ENCODE peak calls at places on chromosomes 7 and 10, in eight cellular contexts. K is activated CD8-positive, alpha-beta memory T cell treated with anti-CD3 and anti-CD28 coated beads for 24 hours; N is mammary epithelial cell; C is GDM1; A is prostate gland; X is AG08395; B is NCI-H1694 treated with DMSO at 0.1 percent for 48 hours; O is foreskin fibroblast. M is an unnamed sample.

GRCh38 chr7:106870983-106871410 is 5.9 kb downstream of the PIK3CG start:
- DNase-seq in K (no peak), N (no peak), C (no peak), A (no peak), X (no peak), B (no peak), O (peak), M (peak)

GRCh38 chr7:36391436-36392198 is 2.0 kb downstream of the ANLN start:
- DNase-seq in K (no peak), N (peak), C (no peak), A (no peak), X (no peak), B (peak), O (no peak), M (no peak)

GRCh38 chr7:133061792-133062191 is 20.1 kb downstream of the CHCHD3 start:
- DNase-seq in K (no peak), N (no peak), C (no peak), A (no peak), X (no peak), B (no peak), O (no peak), M (no peak)

GRCh38 chr7:152103066-152103465 is 77.6 kb downstream of the GALNT11 start:
- DNase-seq in K (no peak), N (no peak), C (no peak), A (no peak), X (no peak), B (no peak), O (no peak), M (no peak)

GRCh38 chr7:134948736-134949135 is 37.6 kb upstream of the AGBL3 start:
- DNase-seq in K (no peak), N (no peak), C (no peak), A (no peak), X (peak), B (no peak), O (peak), M (no peak)

GRCh38 chr10:97176226-97176625 is 9.5 kb downstream of the SLIT1 start:
- DNase-seq in K (no peak), N (no peak), C (no peak), A (no peak), X (no peak), B (no peak), O (no peak), M (no peak)

GRCh38 chr10:8044908-8045727 is 9.4 kb upstream of the GATA3 start:
- DNase-seq in K (no peak), N (peak), C (no peak), A (no peak), X (no peak), B (no peak), O (no peak), M (no peak)

GRCh38 chr10:131514454-131514853 is 202.9 kb upstream of the TCERG1L start:
- DNase-seq in K (no peak), N (no peak), C (no peak), A (no peak), X (no peak), B (no peak), O (no peak), M (no peak)

GRCh38 chr10:3199488-3199887 is 26.9 kb upstream of the PITRM1 start:
- DNase-seq in K (no peak), N (no peak), C (no peak), A (no peak), X (no peak), B (no peak), O (no peak), M (no peak)

GRCh38 chr10:130127612-130128607 is 8.3 kb upstream of the GLRX3 start:
- DNase-seq in K (peak), N (peak), C (peak), A (peak), X (peak), B (peak), O (peak), M (no peak)

GRCh38 chr7:45021604-45022296 is 21.7 kb downstream of the CCM2 start:
- DNase-seq in K (no peak), N (peak), C (peak), A (no peak), X (peak), B (peak), O (peak), M (no peak)

GRCh38 chr7:106178593-106179134 is 66.6 kb upstream of the SYPL1 start:
- DNase-seq in K (no peak), N (peak), C (no peak), A (peak), X (peak), B (peak), O (peak), M (no peak)

GRCh38 chr10:114674321-114674720 is 16.2 kb upstream of the ABLIM1 start:
- DNase-seq in K (no peak), N (no peak), C (no peak), A (no peak), X (no peak), B (no peak), O (no peak), M (no peak)

GRCh38 chr7:16918288-16918895 is 36.6 kb upstream of the AGR3 start:
- DNase-seq in K (no peak), N (peak), C (peak), A (peak), X (peak), B (peak), O (no peak), M (no peak)

GRCh38 chr7:95871078-95871848 is 98.9 kb downstream of the DYNC1I1 start:
- DNase-seq in K (no peak), N (peak), C (no peak), A (peak), X (peak), B (peak), O (peak), M (no peak)

GRCh38 chr7:55325371-55325792 is 39.8 kb upstream of the LANCL2 start:
- DNase-seq in K (no peak), N (peak), C (no peak), A (no peak), X (peak), B (peak), O (peak), M (no peak)

GRCh38 chr7:41887446-41887845 is 184.6 kb upstream of the INHBA start:
- DNase-seq in K (no peak), N (no peak), C (no peak), A (no peak), X (no peak), B (no peak), O (no peak), M (no peak)

GRCh38 chr10:49791100-49791499 is 29.0 kb upstream of the OGDHL start:
- DNase-seq in K (no peak), N (no peak), C (no peak), A (no peak), X (no peak), B (no peak), O (no peak), M (no peak)

GRCh38 chr10:75123088-75123682 is 11.7 kb downstream of the SAMD8 start:
- DNase-seq in K (no peak), N (no peak), C (no peak), A (no peak), X (no peak), B (no peak), O (no peak), M (no peak)

GRCh38 chr10:112517381-112517976 is 70.5 kb downstream of the VTI1A start:
- DNase-seq in K (no peak), N (peak), C (no peak), A (no peak), X (no peak), B (no peak), O (no peak), M (no peak)

GRCh38 chr7:149799397-149800168 is 26.2 kb upstream of the ZNF467 start:
- DNase-seq in K (peak), N (no peak), C (peak), A (no peak), X (no peak), B (peak), O (no peak), M (no peak)

GRCh38 chr10:110553905-110554304 is 13.6 kb upstream of the SMC3 start:
- DNase-seq in K (no peak), N (no peak), C (no peak), A (no peak), X (no peak), B (no peak), O (no peak), M (no peak)

GRCh38 chr10:49364747-49365146 is 31.1 kb downstream of the DRGX start:
- DNase-seq in K (peak), N (no peak), C (no peak), A (no peak), X (no peak), B (no peak), O (no peak), M (no peak)

GRCh38 chr7:40804477-40805215 is 669.8 kb downstream of the SUGCT start:
- DNase-seq in K (no peak), N (no peak), C (no peak), A (no peak), X (peak), B (no peak), O (peak), M (no peak)

GRCh38 chr10:33920351-33920750 is 585.9 kb upstream of the NRP1 start:
- DNase-seq in K (no peak), N (no peak), C (no peak), A (no peak), X (no peak), B (no peak), O (no peak), M (no peak)

GRCh38 chr7:44536090-44536489 is 5.0 kb downstream of the NPC1L1 start:
- DNase-seq in K (no peak), N (no peak), C (no peak), A (no peak), X (no peak), B (no peak), O (no peak), M (no peak)

GRCh38 chr7:81645435-81645834 is 124.4 kb downstream of the HGF start:
- DNase-seq in K (no peak), N (no peak), C (no peak), A (no peak), X (peak), B (no peak), O (no peak), M (no peak)

GRCh38 chr10:20582041-20582440 is 315.1 kb downstream of the NEBL start:
- DNase-seq in K (no peak), N (no peak), C (no peak), A (no peak), X (no peak), B (no peak), O (no peak), M (no peak)

GRCh38 chr10:15605740-15606369 is 113.9 kb downstream of the ITGA8 start:
- DNase-seq in K (no peak), N (no peak), C (no peak), A (no peak), X (peak), B (no peak), O (peak), M (no peak)

GRCh38 chr10:88194041-88194887 is 330.8 kb downstream of the PTEN start:
- DNase-seq in K (peak), N (peak), C (no peak), A (no peak), X (peak), B (no peak), O (peak), M (no peak)

GRCh38 chr7:47610506-47611044 is 28.7 kb upstream of the TNS3 start:
- DNase-seq in K (no peak), N (no peak), C (no peak), A (no peak), X (peak), B (no peak), O (peak), M (no peak)

GRCh38 chr10:69209787-69210480 is 10.2 kb upstream of the HKDC1 start:
- DNase-seq in K (no peak), N (no peak), C (no peak), A (no peak), X (no peak), B (no peak), O (no peak), M (no peak)

GRCh38 chr10:21329995-21330627 is 195.4 kb downstream of the SKIDA1 start:
- DNase-seq in K (no peak), N (peak), C (no peak), A (no peak), X (peak), B (no peak), O (peak), M (no peak)

GRCh38 chr7:33804261-33804660 is 101.1 kb upstream of the BMPER start:
- DNase-seq in K (no peak), N (no peak), C (no peak), A (no peak), X (no peak), B (no peak), O (no peak), M (no peak)

GRCh38 chr7:22565315-22565811 is 65.4 kb upstream of the STEAP1B start:
- DNase-seq in K (no peak), N (peak), C (no peak), A (no peak), X (peak), B (no peak), O (peak), M (no peak)

GRCh38 chr7:154553711-154554265 is 449.1 kb downstream of the PAXIP1 start:
- DNase-seq in K (no peak), N (no peak), C (no peak), A (no peak), X (no peak), B (no peak), O (no peak), M (no peak)

GRCh38 chr10:102200751-102201640 is 25.1 kb upstream of the ELOVL3 start:
- DNase-seq in K (no peak), N (no peak), C (no peak), A (no peak), X (no peak), B (no peak), O (no peak), M (no peak)

GRCh38 chr10:44382131-44382858 is 2.6 kb downstream of the CXCL12 start:
- DNase-seq in K (peak), N (no peak), C (no peak), A (no peak), X (no peak), B (no peak), O (no peak), M (no peak)

GRCh38 chr10:128140425-128140824 is 14.2 kb upstream of the MKI67 start:
- DNase-seq in K (no peak), N (no peak), C (no peak), A (no peak), X (no peak), B (no peak), O (no peak), M (no peak)